ENCODE peak calls at places on chromosome 18, in seven cellular contexts. K is transverse colon, T is spleen, R is hepatocyte, Q is body of pancreas, F is left ventricle myocardium inferior, G is right atrium auricular region. E is an unnamed sample.

GRCh38 chr18:44229693-44230108 is 451.0 kb upstream of the SETBP1 start:
- DNase-seq in T (no peak), F (peak; percentile 74), G (peak; percentile 60), Q (peak; percentile 49), R (peak; percentile 57), K (peak; percentile 44), E (peak; percentile 4)

GRCh38 chr18:35490894-35491688 is 6.7 kb downstream of the INO80C start:
- DNase-seq in G (no peak), F (no peak), R (no peak), T (no peak), Q (no peak), K (no peak), E (no peak)

GRCh38 chr18:66616523-66616983 is 12.7 kb upstream of the CDH19 start:
- DNase-seq in T (no peak), R (peak; percentile 29), Q (no peak), G (no peak), K (no peak), F (no peak), E (no peak)

GRCh38 chr18:6755107-6755506 is 25.6 kb downstream of the ARHGAP28 start:
- DNase-seq in K (no peak), R (no peak), Q (no peak), T (no peak), G (no peak), F (no peak), E (no peak)

GRCh38 chr18:64679121-64679520 is 530.2 kb upstream of the LINC00305 start:
- DNase-seq in T (no peak), G (no peak), R (no peak), Q (no peak), F (no peak), K (no peak), E (no peak)

GRCh38 chr18:28116461-28116860 is 60.5 kb downstream of the CDH2 start:
- DNase-seq in R (no peak), F (no peak), G (no peak), K (no peak), Q (no peak), T (no peak), E (no peak)

GRCh38 chr18:51196116-51196810 is 1.2 kb downstream of the MEX3C start:
- DNase-seq in R (peak; percentile 46), G (peak; percentile 65), T (peak; percentile 93), F (peak; percentile 47), Q (peak; percentile 48), K (peak; percentile 53), E (no peak)

GRCh38 chr18:12255626-12256026 is 1.5 kb downstream of the CIDEA start:
- DNase-seq in K (no peak), F (no peak), G (no peak), T (peak; percentile 18), R (no peak), Q (no peak), E (no peak)

DNA sequence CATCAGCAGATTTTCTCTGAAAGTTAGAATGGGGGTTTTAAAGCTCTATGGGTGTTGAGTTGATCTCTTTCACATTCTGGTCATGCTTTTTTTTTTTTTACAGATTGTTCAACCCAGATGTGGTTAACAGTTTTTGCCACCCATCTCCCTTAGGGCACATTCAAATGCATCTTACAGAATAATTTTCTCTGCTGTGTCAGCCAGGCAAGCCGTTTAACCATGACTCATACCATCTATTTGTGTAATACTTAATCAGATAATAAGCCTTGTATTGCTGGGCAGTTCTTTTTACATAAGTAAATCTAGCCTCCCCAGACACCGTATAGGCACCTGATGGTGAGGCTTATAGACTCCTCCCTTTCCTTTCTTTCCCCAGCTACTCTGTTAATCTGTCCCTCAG is 62.0 kb downstream of the TGIF1 start:
- DNase-seq in K (no peak), F (no peak), T (no peak), Q (no peak), R (peak; percentile 26), G (no peak), E (peak; percentile 55)
- H3K4me3 ChIP-seq in K (no peak overlapping the region), F (no peak overlapping the region), T (no peak overlapping the region), Q (no peak overlapping the region), R (no peak overlapping the region), G (no peak overlapping the region), E (no peak overlapping the region)

GRCh38 chr18:76407681-76408080 is 87.4 kb downstream of the ZNF516 start:
- DNase-seq in Q (no peak), K (no peak), T (no peak), G (no peak), R (no peak), F (no peak), E (no peak)

GRCh38 chr18:76405280-76405679 is 89.8 kb downstream of the ZNF516 start:
- DNase-seq in T (no peak), F (no peak), Q (no peak), R (no peak), G (no peak), K (peak; percentile 6), E (no peak)

GRCh38 chr18:76406791-76407190 is 88.3 kb downstream of the ZNF516 start:
- DNase-seq in R (no peak), Q (no peak), K (no peak), F (no peak), G (no peak), T (no peak), E (no peak)

GRCh38 chr18:76404345-76404831 is 90.7 kb downstream of the ZNF516 start:
- DNase-seq in T (no peak), R (no peak), K (no peak), F (no peak), Q (no peak), G (no peak), E (no peak)

GRCh38 chr18:76405761-76406356 is 89.2 kb downstream of the ZNF516 start:
- DNase-seq in G (no peak), K (peak; percentile 52), Q (no peak), R (peak; percentile 54), F (peak; percentile 52), T (no peak), E (no peak)
- H3K36me3 ChIP-seq in G (no peaks in the 10 kb centered on the region), K (no peaks in the 10 kb centered on the region), Q (no peaks in the 10 kb centered on the region), R (no peaks in the 10 kb centered on the region), F (peaks cover 7% of the 10 kb centered on the region), T (peaks cover 26% of the 10 kb centered on the region), E (peaks cover 8% of the 10 kb centered on the region)

GRCh38 chr18:58052960-58053359 is 8.9 kb downstream of the NEDD4L start:
- DNase-seq in K (no peak), Q (no peak), G (no peak), R (no peak), T (no peak), F (no peak), E (no peak)

GRCh38 chr18:58049000-58049688 is 5.1 kb downstream of the NEDD4L start:
- DNase-seq in F (no peak), R (no peak), T (no peak), G (no peak), K (no peak), Q (no peak), E (no peak)

GRCh38 chr18:58048243-58048642 is 4.2 kb downstream of the NEDD4L start:
- DNase-seq in G (no peak), R (no peak), F (no peak), T (no peak), K (no peak), Q (no peak), E (no peak)

GRCh38 chr18:58054041-58054733 is 10.2 kb downstream of the NEDD4L start:
- DNase-seq in G (no peak), Q (no peak), R (peak; percentile 24), T (no peak), F (no peak), K (no peak), E (peak; percentile 22)

DNA sequence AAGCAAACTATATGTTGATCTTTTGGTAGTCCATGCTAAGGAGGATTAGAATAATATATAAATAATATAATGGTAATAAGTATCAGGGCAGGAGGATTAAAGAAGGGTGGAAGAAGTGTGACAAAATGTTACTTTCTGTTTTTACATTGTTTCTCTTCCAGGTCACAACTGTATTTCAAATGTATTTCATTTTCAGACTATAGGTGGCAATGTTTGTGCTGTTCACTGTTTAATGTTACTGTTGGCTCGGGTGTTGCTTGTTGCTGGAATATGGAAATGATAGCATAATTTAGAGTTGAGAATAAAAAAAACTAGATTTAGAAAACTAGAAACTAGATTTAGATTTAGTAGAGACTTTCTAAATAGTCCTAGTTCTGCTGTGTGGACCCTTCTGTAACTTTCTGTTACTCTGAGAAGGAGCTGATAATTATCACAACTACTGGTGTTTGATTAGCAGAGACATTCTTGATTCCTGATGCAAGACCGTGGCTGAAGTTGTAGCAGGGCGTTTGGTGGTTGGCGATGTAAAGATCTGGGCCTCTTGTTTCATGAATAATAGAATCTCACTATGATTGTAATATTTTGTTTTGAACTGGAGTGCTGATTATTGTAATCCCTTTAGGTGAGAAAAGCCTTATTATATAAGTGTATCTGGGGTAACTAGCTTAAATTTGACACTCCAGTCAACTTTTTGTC is 7.9 kb downstream of the NEDD4L start:
- DNase-seq in G (no peak), T (no peak), F (no peak), K (no peak), R (no peak), Q (no peak), E (no peak)
- TF ChIP-seq CTCF in G (peak; percentile 40), T (no peak), F (peak; percentile 37), K (peak; percentile 25), R (peak; percentile 48), Q (peak; percentile 64), E (peak; percentile 39)

DNA sequence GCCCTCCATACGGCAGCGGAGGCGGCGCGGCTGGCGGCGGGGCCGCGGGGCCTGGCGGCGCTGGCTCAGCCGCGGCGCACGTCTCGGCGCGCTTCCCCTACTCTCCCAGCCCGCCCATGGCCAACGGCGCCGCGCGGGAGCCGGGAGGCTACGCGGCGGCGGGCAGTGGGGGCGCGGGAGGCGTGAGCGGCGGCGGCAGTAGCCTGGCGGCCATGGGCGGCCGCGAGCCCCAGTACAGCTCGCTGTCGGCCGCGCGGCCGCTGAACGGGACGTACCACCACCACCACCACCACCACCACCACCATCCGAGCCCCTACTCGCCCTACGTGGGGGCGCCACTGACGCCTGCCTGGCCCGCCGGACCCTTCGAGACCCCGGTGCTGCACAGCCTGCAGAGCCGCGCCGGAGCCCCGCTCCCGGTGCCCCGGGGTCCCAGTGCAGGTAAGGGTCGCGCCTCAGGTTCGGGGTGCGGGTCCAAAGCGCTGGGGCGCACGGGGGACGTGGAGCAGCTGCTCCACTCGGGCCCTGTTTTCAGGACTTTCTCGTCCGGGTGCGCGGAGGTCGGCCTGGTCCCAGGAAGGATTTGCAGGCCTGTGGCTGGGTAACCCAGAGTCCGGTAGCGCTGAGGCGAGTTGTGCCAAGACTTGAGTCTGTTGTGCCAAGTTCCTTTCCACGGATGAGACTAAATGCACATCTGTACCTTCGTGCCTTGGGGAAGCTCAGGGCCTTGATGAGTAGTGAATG is 2.6 kb downstream of the GATA6 start:
- DNase-seq in R (no peak), F (no peak), T (no peak), G (no peak), Q (peak; percentile 50), K (no peak), E (no peak)
- H3K4me3 ChIP-seq in R (peak overlapping the region; percentile 98), F (peak overlapping the region; percentile 99), T (peak overlapping the region; percentile 36), G (peak overlapping the region; percentile 95), Q (peak overlapping the region; percentile 49), K (peak overlapping the region; percentile 77), E (no peak overlapping the region)

DNA sequence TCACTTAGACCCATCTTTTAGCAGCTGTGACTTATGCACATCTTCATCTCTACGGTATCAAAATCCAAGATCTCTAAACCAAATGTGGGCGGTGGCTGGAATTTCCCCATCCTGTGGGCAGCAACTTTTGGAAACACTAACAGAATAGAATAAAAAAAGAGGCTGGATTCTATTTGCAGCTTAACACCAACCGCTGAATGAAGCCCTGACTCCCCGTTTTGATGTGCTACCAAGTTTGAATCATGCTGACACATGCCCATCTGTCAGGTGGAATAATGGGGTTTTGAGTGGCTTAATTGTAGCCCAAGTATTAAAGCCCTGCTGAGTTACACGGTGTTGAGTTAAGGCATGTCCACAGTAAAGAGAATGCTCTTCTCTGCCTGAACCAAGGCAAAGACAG is 165.2 kb downstream of the MTCL1 start:
- DNase-seq in T (no peak), K (no peak), G (no peak), R (no peak), Q (no peak), F (no peak), E (no peak)
- H3K36me3 ChIP-seq in T (no peaks in the 10 kb centered on the region), K (no peaks in the 10 kb centered on the region), G (no peaks in the 10 kb centered on the region), R (no peaks in the 10 kb centered on the region), Q (no peaks in the 10 kb centered on the region), F (no peaks in the 10 kb centered on the region), E (no peaks in the 10 kb centered on the region)

E was measured in BJ.